ENCODE peak calls at places on chromosomes 7 and 10, in seven cellular contexts. Y is bronchial epithelial cell, V is choroid plexus epithelial cell, K is ascending aorta, I is astrocyte, P is tibial nerve, R is MCF 10A. O is an unnamed sample.

GRCh38 chr10:5283305-5284158 is 81.2 kb upstream of the UCN3 start:
- DNase-seq in R (peak; percentile 83), Y (peak; percentile 64), I (peak; percentile 13), K (peak; percentile 75), P (peak; percentile 26), V (peak; percentile 73), O (peak; percentile 64)

GRCh38 chr10:102118867-102119266 is 1.3 kb downstream of the LDB1 start:
- DNase-seq in I (no peak), V (no peak), Y (no peak), R (no peak), K (peak; percentile 73), P (peak; percentile 17), O (peak; percentile 50)

GRCh38 chr10:26052326-26052725 is 118.3 kb downstream of the MYO3A start:
- DNase-seq in V (no peak), Y (no peak), P (no peak), I (no peak), R (no peak), K (no peak), O (no peak)

GRCh38 chr10:12825255-12825654 is 176.3 kb downstream of the CCDC3 start:
- DNase-seq in V (peak; percentile 63), P (no peak), R (no peak), K (no peak), Y (no peak), I (peak; percentile 23), O (peak; percentile 65)

GRCh38 chr10:87861566-87861952 is 1.8 kb downstream of the KLLN start:
- DNase-seq in K (peak; percentile 91), P (peak; percentile 63), I (peak; percentile 84), R (peak; percentile 91), Y (peak; percentile 88), V (peak; percentile 87), O (peak; percentile 90)

GRCh38 chr10:87750001-87750651 is 67.9 kb downstream of the ATAD1 start:
- DNase-seq in I (peak; percentile 91), R (no peak), K (no peak), Y (peak; percentile 29), P (no peak), V (peak; percentile 22), O (peak; percentile 62)

GRCh38 chr7:96253441-96253840 is 68.5 kb downstream of the SLC25A13 start:
- DNase-seq in R (no peak), Y (no peak), K (no peak), P (no peak), V (no peak), I (no peak), O (no peak)

GRCh38 chr7:29190349-29191045 is 4.1 kb upstream of the CHN2 start:
- DNase-seq in R (no peak), K (no peak), V (no peak), I (no peak), Y (peak; percentile 29), P (no peak), O (no peak)

GRCh38 chr7:96045919-96046318 is 273.6 kb downstream of the DYNC1I1 start:
- DNase-seq in V (no peak), K (no peak), R (no peak), P (no peak), Y (peak; percentile 22), I (no peak), O (no peak)

GRCh38 chr7:51366930-51367613 is 50.5 kb upstream of the COBL start:
- DNase-seq in R (peak; percentile 62), I (peak; percentile 18), Y (peak; percentile 46), P (no peak), K (no peak), V (peak; percentile 54), O (peak; percentile 37)

GRCh38 chr10:130984686-130985085 is 326.8 kb downstream of the TCERG1L start:
- DNase-seq in Y (no peak), P (no peak), I (no peak), V (no peak), R (no peak), K (no peak), O (no peak)

GRCh38 chr10:96984512-96985225 is 152.6 kb downstream of the LCOR start:
- DNase-seq in I (no peak), V (peak; percentile 45), P (no peak), K (no peak), R (no peak), Y (no peak), O (no peak)

GRCh38 chr7:716636-717035 is 9.9 kb upstream of the DNAAF5 start:
- DNase-seq in I (no peak), Y (no peak), R (no peak), P (no peak), K (no peak), V (no peak), O (no peak)

GRCh38 chr10:46557319-46558140 is 1.1 kb upstream of the GPRIN2 start:
- DNase-seq in Y (no peak), K (peak; percentile 66), R (no peak), I (no peak), P (peak; percentile 14), V (no peak), O (no peak)

GRCh38 chr7:140062118-140062527 is 628 bp downstream of the PARP12 start:
- DNase-seq in V (no peak), Y (no peak), K (no peak), R (peak; percentile 28), P (no peak), I (no peak), O (peak; percentile 18)

GRCh38 chr7:110373514-110374258 is 717.2 kb upstream of the LRRN3 start:
- DNase-seq in Y (peak; percentile 17), V (peak; percentile 19), R (no peak), K (no peak), P (no peak), I (peak; percentile 11), O (peak; percentile 18)

GRCh38 chr10:59793924-59794323 is 40.7 kb upstream of the MRLN start:
- DNase-seq in V (peak; percentile 54), K (no peak), Y (no peak), R (peak; percentile 6), P (no peak), I (no peak), O (peak; percentile 4)

GRCh38 chr10:60425392-60426110 is 35.9 kb upstream of the ANK3 start:
- DNase-seq in Y (peak; percentile 82), P (no peak), V (peak; percentile 71), I (peak; percentile 92), K (no peak), R (peak; percentile 50), O (no peak)

GRCh38 chr10:132570771-132571564 is 33.4 kb downstream of the INPP5A start:
- DNase-seq in K (peak; percentile 67), V (no peak), Y (peak; percentile 76), P (no peak), R (peak; percentile 28), I (no peak), O (no peak)

GRCh38 chr7:148699772-148700629 is 1.3 kb downstream of the CUL1 start:
- DNase-seq in R (peak; percentile 41), K (no peak), I (peak; percentile 48), Y (no peak), V (peak; percentile 47), P (no peak), O (peak; percentile 56)

GRCh38 chr10:96118604-96119450 is 11.3 kb upstream of the ZNF518A start:
- DNase-seq in I (no peak), Y (no peak), R (no peak), P (no peak), V (no peak), K (no peak), O (peak; percentile 22)

GRCh38 chr10:18681971-18682403 is 22.8 kb downstream of the ARL5B start:
- DNase-seq in I (peak; percentile 81), P (no peak), V (peak; percentile 75), Y (peak; percentile 83), K (no peak), R (peak; percentile 35), O (peak; percentile 38)

GRCh38 chr10:100970914-100971811 is 1.9 kb downstream of the SEMA4G start:
- DNase-seq in K (peak; percentile 52), Y (no peak), I (no peak), R (no peak), V (no peak), P (no peak), O (no peak)

GRCh38 chr7:33724201-33724600 is 181.1 kb upstream of the BMPER start:
- DNase-seq in P (no peak), I (no peak), V (no peak), Y (no peak), K (no peak), R (no peak), O (no peak)

GRCh38 chr10:32041290-32042028 is 14.8 kb downstream of the KIF5B start:
- DNase-seq in I (no peak), R (no peak), Y (no peak), V (no peak), P (no peak), K (no peak), O (no peak)

GRCh38 chr7:117036034-117036669 is 82.9 kb downstream of the ST7 start:
- DNase-seq in P (no peak), R (no peak), I (no peak), V (no peak), K (no peak), Y (no peak), O (no peak)

GRCh38 chr7:117032810-117033209 is 79.5 kb downstream of the ST7 start:
- DNase-seq in P (no peak), V (no peak), K (no peak), Y (no peak), R (no peak), I (no peak), O (no peak)

GRCh38 chr7:117034851-117035462 is 81.7 kb downstream of the ST7 start:
- DNase-seq in Y (no peak), K (no peak), R (peak; percentile 21), P (no peak), I (no peak), V (peak; percentile 66), O (peak; percentile 88)

GRCh38 chr7:117036836-117037235 is 83.5 kb downstream of the ST7 start:
- DNase-seq in V (no peak), R (no peak), P (no peak), Y (no peak), I (no peak), K (no peak), O (no peak)

DNA sequence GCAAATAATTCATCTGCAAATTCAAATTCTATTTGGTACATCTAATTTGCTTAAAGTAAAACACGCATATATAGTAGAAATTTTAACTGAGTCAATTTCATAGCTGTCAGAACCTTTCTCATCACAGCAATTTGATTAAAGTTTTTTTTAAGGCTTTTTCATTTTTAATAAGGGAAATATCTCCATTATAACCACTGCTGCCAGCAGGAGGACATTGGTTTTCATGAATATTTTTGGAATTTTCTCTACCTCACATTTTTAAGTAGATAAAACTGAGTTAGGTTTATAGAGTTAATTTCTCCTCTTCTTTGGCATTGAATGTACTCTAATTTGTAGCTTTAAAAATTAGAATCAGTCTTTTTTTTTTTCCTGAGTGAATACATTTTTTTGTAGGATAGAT is 82.2 kb downstream of the ST7 start:
- DNase-seq in Y (no peak), P (no peak), K (no peak), I (no peak), R (no peak), V (no peak), O (no peak)
- TF ChIP-seq CTCF in Y (no peak), P (no peak), K (no peak), I (no peak), R (no peak), V (no peak), O (peak; percentile 4)

GRCh38 chr7:156074982-156075615 is 262.8 kb upstream of the SHH start:
- DNase-seq in V (no peak), R (no peak), I (no peak), P (no peak), Y (no peak), K (no peak), O (no peak)
- TF ChIP-seq CTCF in V (no peak), R (no peak), I (no peak), P (no peak), Y (no peak), K (no peak), O (no peak)

GRCh38 chr10:29514306-29514705 is 120.5 kb downstream of the SVIL start:
- DNase-seq in Y (no peak), V (no peak), R (no peak), K (no peak), P (no peak), I (no peak), O (no peak)
- TF ChIP-seq CTCF in Y (no peak), V (no peak), R (no peak), K (no peak), P (no peak), I (no peak), O (no peak)

GRCh38 chr7:27636326-27637006 is 26.2 kb downstream of the HIBADH start:
- DNase-seq in Y (no peak), I (no peak), R (no peak), P (no peak), V (peak; percentile 66), K (no peak), O (peak; percentile 22)
- TF ChIP-seq CTCF in Y (no peak), I (no peak), R (no peak), P (no peak), V (peak; percentile 15), K (no peak), O (no peak)

O was measured in fibroblast of villous mesenchyme.